ENCODE peak calls at places on chromosomes 6 and 20, in four cellular contexts. C, S, X and L are unnamed samples.
A peak's percentile ranks its signal among the peaks of the same experiment; 100 is the strongest.

GRCh38 chr20:44909872-44910689 is at the start of gene PABPC1L:
- DNase-seq in C (peak; percentile 66), S (peak; percentile 63), X (no peak), L (peak; percentile 51)

GRCh38 chr20:62704341-62704948 is 4.2 kb upstream of the NTSR1 start:
- DNase-seq in C (no peak), S (peak; percentile 92), X (no peak), L (peak; percentile 90)

GRCh38 chr6:132465530-132466485 is 47.1 kb downstream of the STX7 start:
- DNase-seq in C (no peak), S (no peak), X (no peak), L (no peak)

GRCh38 chr6:63014290-63014689 is 197.0 kb upstream of the FKBP1C start:
- DNase-seq in C (no peak), S (no peak), X (no peak), L (no peak)

GRCh38 chr6:4464638-4465037 is 311.6 kb upstream of the CDYL start:
- DNase-seq in C (no peak), S (no peak), X (no peak), L (no peak)

GRCh38 chr6:108417027-108417426 is 122.2 kb downstream of the AFG1L start:
- DNase-seq in C (no peak), S (peak; percentile 64), X (no peak), L (no peak)

GRCh38 chr6:26311012-26311384 is 54.0 kb upstream of the BTN3A2 start:
- DNase-seq in C (no peak), S (peak; percentile 66), X (no peak), L (peak; percentile 76)

GRCh38 chr6:150712502-150713252 is 113.0 kb downstream of the PLEKHG1 start:
- DNase-seq in C (no peak), S (no peak), X (no peak), L (no peak)

GRCh38 chr6:25359191-25359861 is 80.2 kb downstream of the CARMIL1 start:
- DNase-seq in C (no peak), S (peak; percentile 85), X (no peak), L (peak; percentile 81)

GRCh38 chr6:21164768-21165326 is 428.7 kb upstream of the SOX4 start:
- DNase-seq in C (no peak), S (peak; percentile 59), X (peak; percentile 36), L (no peak)

GRCh38 chr6:152976749-152977148 is 6.1 kb downstream of the FBXO5 start:
- DNase-seq in C (no peak), S (no peak), X (no peak), L (no peak)

GRCh38 chr6:137705166-137706064 is 161.6 kb upstream of the TNFAIP3 start:
- DNase-seq in C (peak; percentile 62), S (no peak), X (no peak), L (peak; percentile 60)

GRCh38 chr6:8029243-8029870 is 34.8 kb downstream of the BLOC1S5 start:
- DNase-seq in C (no peak), S (peak; percentile 30), X (no peak), L (no peak)

GRCh38 chr6:27630727-27631613 is 158.1 kb upstream of the ZNF184 start:
- DNase-seq in C (no peak), S (peak; percentile 68), X (peak; percentile 49), L (peak; percentile 29)

GRCh38 chr20:5654557-5654956 is 95.6 kb upstream of the SHLD1 start:
- DNase-seq in C (peak; percentile 52), S (peak; percentile 93), X (no peak), L (peak; percentile 82)

GRCh38 chr6:81997091-81997926 is 244.8 kb upstream of the TENT5A start:
- DNase-seq in C (no peak), S (peak; percentile 89), X (no peak), L (peak; percentile 89)

GRCh38 chr6:28371706-28372451 is 22.1 kb downstream of the ZKSCAN3 start:
- DNase-seq in C (no peak), S (no peak), X (no peak), L (no peak)

GRCh38 chr6:14810021-14810420 is 435.8 kb upstream of the JARID2 start:
- DNase-seq in C (no peak), S (no peak), X (no peak), L (no peak)

GRCh38 chr6:72952808-72953630 is 272.3 kb downstream of the KHDC1L start:
- DNase-seq in C (no peak), S (peak; percentile 88), X (no peak), L (peak; percentile 71)

GRCh38 chr6:71531006-71531405 is 242.4 kb downstream of the OGFRL1 start:
- DNase-seq in C (no peak), S (peak; percentile 38), X (no peak), L (no peak)

GRCh38 chr20:61719691-61720347 is 345.9 kb downstream of the TAF4 start:
- DNase-seq in C (no peak), S (peak; percentile 7), X (no peak), L (no peak)

GRCh38 chr6:112806163-112806900 is 459.2 kb downstream of the RFPL4B start:
- DNase-seq in C (no peak), S (peak; percentile 60), X (no peak), L (peak; percentile 53)

GRCh38 chr6:117290173-117290834 is 24.9 kb downstream of the VGLL2 start:
- DNase-seq in C (no peak), S (no peak), X (no peak), L (no peak)

GRCh38 chr6:41074692-41075436 is 2.1 kb downstream of the NFYA start:
- DNase-seq in C (no peak), S (peak; percentile 7), X (no peak), L (peak; percentile 19)

GRCh38 chr20:38635721-38636285 is 34.2 kb downstream of the ARHGAP40 start:
- DNase-seq in C (no peak), S (peak; percentile 51), X (peak; percentile 5), L (peak; percentile 65)

GRCh38 chr6:17986656-17987575 is 519 bp downstream of the KIF13A start:
- DNase-seq in C (peak; percentile 76), S (peak; percentile 61), X (no peak), L (peak; percentile 28)

GRCh38 chr20:38471987-38472512 is 593 bp upstream of the RALGAPB start:
- DNase-seq in C (no peak), S (no peak), X (no peak), L (no peak)

GRCh38 chr20:50003253-50003656 is 20.5 kb downstream of the SNAI1 start:
- DNase-seq in C (peak; percentile 81), S (peak; percentile 91), X (no peak), L (peak; percentile 81)

GRCh38 chr20:61808497-61808896 is 257.2 kb downstream of the TAF4 start:
- DNase-seq in C (no peak), S (no peak), X (no peak), L (no peak)

GRCh38 chr20:39880890-39881289 is 808.1 kb downstream of the MAFB start:
- DNase-seq in C (no peak), S (peak; percentile 58), X (peak; percentile 10), L (peak; percentile 38)

GRCh38 chr6:105601541-105602174 is 198.8 kb upstream of the PREP start:
- DNase-seq in C (peak; percentile 78), S (peak; percentile 98), X (peak; percentile 95), L (peak; percentile 94)

GRCh38 chr20:63794614-63795013 is 36.5 kb downstream of the ZBTB46 start:
- DNase-seq in C (no peak), S (no peak), X (no peak), L (no peak)

GRCh38 chr20:38060536-38060935 is 27.0 kb downstream of the RPRD1B start:
- DNase-seq in C (no peak), S (peak; percentile 91), X (no peak), L (no peak)

GRCh38 chr6:168131464-168132415 is 52.7 kb upstream of the FRMD1 start:
- DNase-seq in C (no peak), S (no peak), X (no peak), L (no peak)

DNA sequence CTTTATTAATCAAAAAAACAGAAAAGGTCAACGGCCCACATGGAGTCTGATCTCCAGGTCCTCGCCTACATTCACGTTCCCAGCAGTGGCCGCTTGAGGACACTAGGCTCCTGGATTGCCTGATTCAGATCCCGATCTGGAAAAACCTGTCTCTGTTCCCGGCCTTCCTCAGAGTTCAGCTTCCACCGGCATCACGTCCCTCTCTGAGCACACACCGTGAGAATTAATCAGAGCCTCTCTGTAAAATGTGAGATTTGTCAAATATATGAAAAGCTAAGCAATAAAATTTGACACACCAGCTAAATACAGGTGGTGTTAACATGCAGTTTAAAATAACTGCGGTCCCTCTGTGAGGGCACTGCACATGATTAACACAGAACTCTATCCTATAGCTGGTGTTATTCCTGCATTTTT is 122.8 kb upstream of the COL21A1 start:
- DNase-seq in C (no peak), S (peak; percentile 62), X (no peak), L (peak; percentile 67)
- TF ChIP-seq CTCF in C (no peak), S (peak; percentile 47), X (no peak), L (peak; percentile 74)

DNA sequence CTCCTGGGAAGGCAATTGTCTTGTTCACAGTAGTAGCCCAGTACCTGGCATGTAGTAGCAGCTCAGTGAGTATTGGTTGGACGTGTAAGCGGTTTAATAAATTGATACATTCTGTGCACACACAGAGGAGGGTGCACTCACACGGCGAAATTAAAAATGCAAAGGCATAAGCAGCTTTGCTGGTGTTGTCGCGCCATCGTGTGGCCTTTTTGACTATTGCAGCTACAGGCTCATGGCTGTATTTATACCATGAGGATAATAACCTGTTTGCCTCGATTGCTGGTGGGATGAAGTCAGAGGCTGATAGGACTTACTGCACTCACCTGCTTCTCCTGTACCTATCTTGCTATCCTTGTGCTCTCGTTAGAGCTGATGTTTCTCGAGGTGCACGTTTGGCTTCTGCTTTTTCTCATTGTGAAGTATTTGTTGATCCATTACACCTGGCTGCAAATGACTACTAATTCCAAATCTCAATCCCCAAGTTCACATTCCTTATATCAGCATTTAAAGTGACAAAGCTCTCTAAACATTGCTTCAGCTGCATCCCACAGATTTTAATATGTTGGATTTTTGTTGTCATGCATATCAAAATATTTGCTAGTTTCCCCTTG is 61.5 kb downstream of the TBXT start:
- DNase-seq in C (no peak), S (peak; percentile 40), X (peak; percentile 34), L (peak; percentile 5)
- TF ChIP-seq CTCF in C (peak; percentile 79), S (peak; percentile 89), X (peak; percentile 86), L (peak; percentile 84)

DNA sequence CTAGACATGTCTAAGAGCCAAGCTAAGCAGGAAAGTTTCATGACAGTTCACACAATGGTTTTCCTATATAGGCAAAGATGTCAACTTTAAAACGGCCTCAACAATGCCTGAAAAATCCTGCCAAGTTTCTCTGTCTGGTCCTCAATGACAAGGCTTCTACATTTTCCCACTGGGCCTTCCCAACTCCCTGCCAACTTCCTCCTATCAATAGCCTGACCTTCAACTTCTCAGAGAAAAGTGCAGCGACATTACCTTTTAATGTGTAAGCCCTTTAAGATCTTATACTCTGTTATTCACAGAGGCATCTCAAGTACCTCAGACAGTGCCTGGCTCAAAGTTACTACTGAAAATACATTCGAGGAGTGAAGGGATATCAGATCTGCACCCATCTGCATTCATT is 56.2 kb upstream of the BTBD3 start:
- DNase-seq in C (no peak), S (no peak), X (no peak), L (no peak)
- TF ChIP-seq CTCF in C (no peak), S (no peak), X (no peak), L (no peak)

GRCh38 chr6:3282461-3283236 is 23.9 kb downstream of the PSMG4 start:
- DNase-seq in C (no peak), S (peak; percentile 35), X (no peak), L (no peak)

GRCh38 chr6:3280866-3281465 is 22.2 kb downstream of the PSMG4 start:
- DNase-seq in C (no peak), S (peak; percentile 51), X (no peak), L (no peak)

GRCh38 chr6:3280091-3280490 is 21.3 kb downstream of the PSMG4 start:
- DNase-seq in C (no peak), S (no peak), X (no peak), L (no peak)

GRCh38 chr6:3283241-3283640 is 24.5 kb downstream of the PSMG4 start:
- DNase-seq in C (no peak), S (no peak), X (no peak), L (no peak)

GRCh38 chr6:3281669-3282460 is 23.1 kb downstream of the PSMG4 start:
- DNase-seq in C (no peak), S (peak; percentile 99), X (no peak), L (peak; percentile 91)
- TF ChIP-seq CTCF in C (no peak), S (no peak), X (no peak), L (no peak)